ENCODE peak calls at places on chromosomes 12 and 14, in seven cellular contexts. One of them, this sample, is unnamed.

GRCh38 chr14:98203421-98203820 is 1068.6 kb downstream of the BCL11B start:
- DNase-seq in stimulated activated CD4-positive, alpha-beta T cell treated with anti-CD3 and anti-CD28 coated beads, TNF-alpha, amount 100 ng/mL, for 48 hours: no peak
- DNase-seq in left colon: no peak
- DNase-seq in activated T-cell treated with anti-CD3 and anti-CD28 coated beads, Interleukin-2, amount 50 U/mL, for 72 hours: no peak
- DNase-seq in cardiac muscle cell: no peak
- DNase-seq in bronchial epithelial cell: no peak
- DNase-seq in activated CD4-positive, alpha-beta T cell treated with anti-CD3 and anti-CD28 coated beads, Interleukin-2, amount 50 U/mL, for 48 hours: no peak
- DNase-seq in this sample: no peak

GRCh38 chr12:31923063-31923412 is 36.2 kb upstream of the RESF1 start:
- DNase-seq in bronchial epithelial cell: no peak
- DNase-seq in activated T-cell treated with anti-CD3 and anti-CD28 coated beads, Interleukin-2, amount 50 U/mL, for 72 hours: no peak
- DNase-seq in cardiac muscle cell: no peak
- DNase-seq in stimulated activated CD4-positive, alpha-beta T cell treated with anti-CD3 and anti-CD28 coated beads, TNF-alpha, amount 100 ng/mL, for 48 hours: no peak
- DNase-seq in activated CD4-positive, alpha-beta T cell treated with anti-CD3 and anti-CD28 coated beads, Interleukin-2, amount 50 U/mL, for 48 hours: no peak
- DNase-seq in left colon: no peak
- DNase-seq in this sample: no peak

GRCh38 chr12:96416033-96416790 is 16.0 kb upstream of the CDK17 start:
- DNase-seq in bronchial epithelial cell: peak
- DNase-seq in activated CD4-positive, alpha-beta T cell treated with anti-CD3 and anti-CD28 coated beads, Interleukin-2, amount 50 U/mL, for 48 hours: no peak
- DNase-seq in left colon: no peak
- DNase-seq in activated T-cell treated with anti-CD3 and anti-CD28 coated beads, Interleukin-2, amount 50 U/mL, for 72 hours: no peak
- DNase-seq in stimulated activated CD4-positive, alpha-beta T cell treated with anti-CD3 and anti-CD28 coated beads, TNF-alpha, amount 100 ng/mL, for 48 hours: no peak
- DNase-seq in cardiac muscle cell: no peak
- DNase-seq in this sample: no peak

GRCh38 chr14:77681196-77682157 is 26.3 kb downstream of the ALKBH1 start:
- DNase-seq in activated T-cell treated with anti-CD3 and anti-CD28 coated beads, Interleukin-2, amount 50 U/mL, for 72 hours: no peak
- DNase-seq in cardiac muscle cell: no peak
- DNase-seq in activated CD4-positive, alpha-beta T cell treated with anti-CD3 and anti-CD28 coated beads, Interleukin-2, amount 50 U/mL, for 48 hours: no peak
- DNase-seq in stimulated activated CD4-positive, alpha-beta T cell treated with anti-CD3 and anti-CD28 coated beads, TNF-alpha, amount 100 ng/mL, for 48 hours: no peak
- DNase-seq in bronchial epithelial cell: no peak
- DNase-seq in left colon: peak
- DNase-seq in this sample: peak

GRCh38 chr12:115403253-115403652 is 719.3 kb upstream of the TBX3 start:
- DNase-seq in left colon: no peak
- DNase-seq in activated CD4-positive, alpha-beta T cell treated with anti-CD3 and anti-CD28 coated beads, Interleukin-2, amount 50 U/mL, for 48 hours: no peak
- DNase-seq in cardiac muscle cell: no peak
- DNase-seq in activated T-cell treated with anti-CD3 and anti-CD28 coated beads, Interleukin-2, amount 50 U/mL, for 72 hours: no peak
- DNase-seq in stimulated activated CD4-positive, alpha-beta T cell treated with anti-CD3 and anti-CD28 coated beads, TNF-alpha, amount 100 ng/mL, for 48 hours: no peak
- DNase-seq in bronchial epithelial cell: no peak
- DNase-seq in this sample: no peak

GRCh38 chr12:31868980-31869379 is 90.2 kb upstream of the RESF1 start:
- DNase-seq in left colon: no peak
- DNase-seq in activated CD4-positive, alpha-beta T cell treated with anti-CD3 and anti-CD28 coated beads, Interleukin-2, amount 50 U/mL, for 48 hours: no peak
- DNase-seq in cardiac muscle cell: peak
- DNase-seq in stimulated activated CD4-positive, alpha-beta T cell treated with anti-CD3 and anti-CD28 coated beads, TNF-alpha, amount 100 ng/mL, for 48 hours: no peak
- DNase-seq in bronchial epithelial cell: peak
- DNase-seq in activated T-cell treated with anti-CD3 and anti-CD28 coated beads, Interleukin-2, amount 50 U/mL, for 72 hours: no peak
- DNase-seq in this sample: no peak

GRCh38 chr14:84643438-84643837 is 886.5 kb upstream of the FLRT2 start:
- DNase-seq in cardiac muscle cell: no peak
- DNase-seq in stimulated activated CD4-positive, alpha-beta T cell treated with anti-CD3 and anti-CD28 coated beads, TNF-alpha, amount 100 ng/mL, for 48 hours: no peak
- DNase-seq in activated T-cell treated with anti-CD3 and anti-CD28 coated beads, Interleukin-2, amount 50 U/mL, for 72 hours: no peak
- DNase-seq in activated CD4-positive, alpha-beta T cell treated with anti-CD3 and anti-CD28 coated beads, Interleukin-2, amount 50 U/mL, for 48 hours: no peak
- DNase-seq in bronchial epithelial cell: no peak
- DNase-seq in left colon: no peak
- DNase-seq in this sample: no peak

GRCh38 chr12:120013659-120014380 is 24.8 kb downstream of the BICDL1 start:
- DNase-seq in cardiac muscle cell: no peak
- DNase-seq in stimulated activated CD4-positive, alpha-beta T cell treated with anti-CD3 and anti-CD28 coated beads, TNF-alpha, amount 100 ng/mL, for 48 hours: no peak
- DNase-seq in bronchial epithelial cell: peak
- DNase-seq in left colon: no peak
- DNase-seq in activated CD4-positive, alpha-beta T cell treated with anti-CD3 and anti-CD28 coated beads, Interleukin-2, amount 50 U/mL, for 48 hours: peak
- DNase-seq in activated T-cell treated with anti-CD3 and anti-CD28 coated beads, Interleukin-2, amount 50 U/mL, for 72 hours: peak
- DNase-seq in this sample: peak

GRCh38 chr14:42804146-42804545 is 1197.5 kb downstream of the LRFN5 start:
- DNase-seq in activated CD4-positive, alpha-beta T cell treated with anti-CD3 and anti-CD28 coated beads, Interleukin-2, amount 50 U/mL, for 48 hours: no peak
- DNase-seq in stimulated activated CD4-positive, alpha-beta T cell treated with anti-CD3 and anti-CD28 coated beads, TNF-alpha, amount 100 ng/mL, for 48 hours: no peak
- DNase-seq in cardiac muscle cell: no peak
- DNase-seq in left colon: no peak
- DNase-seq in activated T-cell treated with anti-CD3 and anti-CD28 coated beads, Interleukin-2, amount 50 U/mL, for 72 hours: no peak
- DNase-seq in bronchial epithelial cell: no peak
- DNase-seq in this sample: no peak

This sample was measured in A549.